ENCODE peak calls at places on chromosomes 12 and 14, in four cellular contexts. G, I, A and Y are unnamed samples.

GRCh38 chr12:103742349-103742784 is 98.7 kb downstream of the NT5DC3 start:
- DNase-seq in G (no peak), I (no peak), A (no peak), Y (no peak)

GRCh38 chr12:54631988-54632728 is 2.5 kb downstream of the LACRT start:
- DNase-seq in G (no peak), I (no peak), A (no peak), Y (no peak)

GRCh38 chr14:67526676-67527459 is 6.2 kb upstream of the PLEKHH1 start:
- DNase-seq in G (no peak), I (no peak), A (peak), Y (peak)

GRCh38 chr14:74140374-74140850 is 55.7 kb downstream of the LIN52 start:
- DNase-seq in G (no peak), I (peak), A (no peak), Y (peak)

GRCh38 chr14:61033851-61034250 is 52.8 kb downstream of the SLC38A6 start:
- DNase-seq in G (no peak), I (no peak), A (no peak), Y (no peak)

GRCh38 chr12:79725987-79726386 is 35.2 kb upstream of the PAWR start:
- DNase-seq in G (no peak), I (no peak), A (no peak), Y (no peak)

GRCh38 chr12:105100207-105100985 is 7.1 kb upstream of the WASHC4 start:
- DNase-seq in G (no peak), I (no peak), A (no peak), Y (no peak)

GRCh38 chr12:102343361-102344121 is 136.8 kb downstream of the IGF1 start:
- DNase-seq in G (no peak), I (no peak), A (peak), Y (no peak)

GRCh38 chr14:76863724-76864407 is 37.7 kb downstream of the LRRC74A start:
- DNase-seq in G (peak), I (peak), A (no peak), Y (no peak)

GRCh38 chr14:32692441-32692840 is 246.2 kb upstream of the NPAS3 start:
- DNase-seq in G (no peak), I (no peak), A (no peak), Y (no peak)

GRCh38 chr12:100661300-100661951 is 87.9 kb downstream of the GAS2L3 start:
- DNase-seq in G (no peak), I (no peak), A (no peak), Y (no peak)

GRCh38 chr12:12585115-12585862 is 22.6 kb upstream of the DUSP16 start:
- DNase-seq in G (no peak), I (no peak), A (no peak), Y (no peak)

GRCh38 chr12:89521348-89522238 is 3.0 kb downstream of the GALNT4 start:
- DNase-seq in G (no peak), I (no peak), A (no peak), Y (no peak)

GRCh38 chr12:62146323-62146722 is 113.9 kb upstream of the USP15 start:
- DNase-seq in G (no peak), I (no peak), A (no peak), Y (no peak)

GRCh38 chr12:19712041-19712440 is 272.7 kb downstream of the AEBP2 start:
- DNase-seq in G (no peak), I (no peak), A (peak), Y (no peak)

GRCh38 chr14:68229423-68229831 is 409.8 kb downstream of the RAD51B start:
- DNase-seq in G (no peak), I (no peak), A (no peak), Y (no peak)

GRCh38 chr12:108635201-108635996 is 1.7 kb upstream of the SELPLG start:
- DNase-seq in G (no peak), I (no peak), A (no peak), Y (no peak)

GRCh38 chr14:88245321-88245720 is 77.7 kb downstream of the KCNK10 start:
- DNase-seq in G (no peak), I (no peak), A (no peak), Y (peak)

GRCh38 chr12:130818381-130819247 is 20.4 kb downstream of the STX2 start:
- DNase-seq in G (no peak), I (peak), A (peak), Y (peak)

GRCh38 chr12:66984962-66985361 is 284.2 kb upstream of the CAND1 start:
- DNase-seq in G (no peak), I (no peak), A (no peak), Y (no peak)

GRCh38 chr14:20427231-20428009 is 8.5 kb downstream of the KLHL33 start:
- DNase-seq in G (no peak), I (no peak), A (peak), Y (no peak)

DNA sequence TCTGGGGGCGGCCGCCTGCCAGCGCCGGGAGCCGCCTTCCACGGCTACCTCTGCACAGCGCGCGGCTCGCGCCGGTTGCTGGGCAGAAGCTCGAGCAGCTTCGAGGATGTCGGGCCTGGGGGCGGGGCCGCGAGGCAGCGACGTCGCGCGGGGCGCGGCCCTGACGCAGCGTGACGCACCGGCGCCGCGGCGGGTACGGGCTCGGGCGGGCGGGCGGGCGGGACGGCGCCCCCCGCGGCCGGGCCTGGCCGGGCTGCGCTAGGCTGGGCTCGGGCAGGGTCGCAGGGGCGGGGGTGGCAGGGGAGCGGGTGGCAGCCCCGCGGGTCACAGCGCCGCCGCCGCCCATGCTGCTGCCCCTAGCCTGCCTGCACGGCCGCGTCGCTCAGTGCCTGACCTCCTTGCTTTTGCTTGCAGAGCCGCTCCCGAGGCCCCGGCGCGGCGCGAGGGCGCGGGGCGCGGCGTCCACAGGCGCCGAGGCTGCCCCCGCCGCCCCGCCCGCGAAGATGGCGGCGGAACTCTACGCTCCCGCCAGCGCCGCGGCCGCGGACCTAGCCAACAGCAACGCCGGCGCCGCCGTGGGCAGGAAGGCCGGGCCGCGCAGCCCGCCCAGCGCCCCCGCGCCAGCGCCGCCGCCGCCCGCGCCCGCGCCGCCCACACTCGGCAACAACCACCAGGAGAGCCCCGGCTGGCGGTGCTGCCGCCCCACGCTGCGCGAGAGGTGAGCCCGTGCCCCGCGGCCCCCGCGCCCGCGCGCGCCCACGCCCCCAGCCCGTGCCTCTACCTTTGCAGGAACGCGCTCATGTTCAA is at the start of gene BTBD6:
- DNase-seq in G (peak), I (peak), A (peak), Y (peak)
- TF ChIP-seq CTCF in G (no peak), I (no peak), A (peak), Y (no peak)

GRCh38 chr14:35229495-35230089 is 62.6 kb upstream of the PSMA6 start:
- DNase-seq in G (no peak), I (no peak), A (peak), Y (no peak)
- TF ChIP-seq CTCF in G (no peak), I (peak), A (peak), Y (peak)

GRCh38 chr14:23528555-23528954 is 23.0 kb downstream of the ZFHX2 start:
- DNase-seq in G (no peak), I (no peak), A (no peak), Y (no peak)
- TF ChIP-seq CTCF in G (no peak), I (no peak), A (no peak), Y (peak)

GRCh38 chr12:5073054-5073453 is 29.4 kb downstream of the KCNA5 start:
- DNase-seq in G (no peak), I (no peak), A (no peak), Y (no peak)

GRCh38 chr12:5071496-5071895 is 27.8 kb downstream of the KCNA5 start:
- DNase-seq in G (no peak), I (no peak), A (no peak), Y (no peak)

GRCh38 chr12:5072326-5072725 is 28.6 kb downstream of the KCNA5 start:
- DNase-seq in G (no peak), I (no peak), A (no peak), Y (no peak)

GRCh38 chr12:5076761-5077160 is 33.1 kb downstream of the KCNA5 start:
- DNase-seq in G (no peak), I (no peak), A (no peak), Y (no peak)

GRCh38 chr12:5073838-5074237 is 30.2 kb downstream of the KCNA5 start:
- DNase-seq in G (no peak), I (no peak), A (no peak), Y (no peak)
- TF ChIP-seq CTCF in G (no peak), I (no peak), A (no peak), Y (peak)

DNA sequence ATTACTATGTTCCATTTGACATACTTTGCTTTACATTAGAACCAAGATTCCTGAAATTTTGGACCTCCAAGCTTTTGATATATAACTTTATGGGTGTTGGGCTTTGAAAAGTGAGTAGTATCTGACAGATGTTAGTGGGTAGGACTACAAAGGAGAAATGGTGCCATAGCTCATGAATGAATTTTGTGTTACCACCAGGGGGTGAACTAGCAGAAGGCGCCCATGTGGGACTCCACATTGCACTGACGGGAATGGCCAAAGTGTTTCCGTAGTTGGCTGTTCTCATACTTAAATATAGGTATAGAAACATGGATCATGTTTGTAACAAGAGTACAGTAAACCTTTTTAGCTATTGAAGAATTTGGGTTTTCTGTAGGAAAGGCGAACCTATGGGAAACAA is 337.5 kb downstream of the FLRT2 start:
- DNase-seq in G (no peak), I (no peak), A (peak), Y (peak)
- TF ChIP-seq CTCF in G (no peak), I (no peak), A (no peak), Y (peak)

GRCh38 chr12:75712223-75712622 is 200.8 kb upstream of the KRR1 start:
- DNase-seq in G (no peak), I (no peak), A (no peak), Y (no peak)

GRCh38 chr12:75715323-75715644 is 203.9 kb upstream of the KRR1 start:
- DNase-seq in G (no peak), I (no peak), A (no peak), Y (no peak)

GRCh38 chr12:75715682-75716081 is 204.3 kb upstream of the KRR1 start:
- DNase-seq in G (no peak), I (no peak), A (no peak), Y (no peak)

GRCh38 chr12:75713434-75713833 is 202.0 kb upstream of the KRR1 start:
- DNase-seq in G (no peak), I (no peak), A (no peak), Y (no peak)

GRCh38 chr12:75714462-75715322 is 203.3 kb upstream of the KRR1 start:
- DNase-seq in G (no peak), I (no peak), A (no peak), Y (no peak)
- TF ChIP-seq CTCF in G (no peak), I (no peak), A (no peak), Y (no peak)

GRCh38 chr12:117469883-117470483 is 108.6 kb upstream of the NOS1 start:
- DNase-seq in G (no peak), I (no peak), A (no peak), Y (no peak)

GRCh38 chr12:117468016-117468415 is 106.6 kb upstream of the NOS1 start:
- DNase-seq in G (no peak), I (no peak), A (no peak), Y (no peak)

GRCh38 chr12:117472983-117473382 is 111.6 kb upstream of the NOS1 start:
- DNase-seq in G (no peak), I (peak), A (peak), Y (peak)

GRCh38 chr12:117473856-117474255 is 112.4 kb upstream of the NOS1 start:
- DNase-seq in G (no peak), I (no peak), A (no peak), Y (no peak)

GRCh38 chr12:117470804-117471203 is 109.4 kb upstream of the NOS1 start:
- DNase-seq in G (no peak), I (no peak), A (no peak), Y (no peak)
- TF ChIP-seq CTCF in G (no peak), I (peak), A (peak), Y (peak)

GRCh38 chr12:6058481-6059161 is 65.8 kb downstream of the VWF start:
- DNase-seq in G (no peak), I (no peak), A (no peak), Y (no peak)

GRCh38 chr12:6059221-6059620 is 65.2 kb downstream of the VWF start:
- DNase-seq in G (no peak), I (no peak), A (no peak), Y (no peak)

GRCh38 chr12:6056406-6057211 is 67.9 kb downstream of the VWF start:
- DNase-seq in G (no peak), I (no peak), A (no peak), Y (peak)

GRCh38 chr12:6059860-6060565 is 64.5 kb downstream of the VWF start:
- DNase-seq in G (no peak), I (no peak), A (no peak), Y (no peak)

GRCh38 chr12:6057693-6058092 is 66.8 kb downstream of the VWF start:
- DNase-seq in G (no peak), I (no peak), A (no peak), Y (no peak)
- TF ChIP-seq CTCF in G (no peak), I (no peak), A (no peak), Y (no peak)